ENCODE peak calls at places on chromosomes 6 and 20, in five cellular contexts. H is HepG2, F is H1, C is HCT116, W is SK-N-SH. A is an unnamed sample.

GRCh38 chr6:38489951-38490350 is 149.8 kb downstream of the BTBD9 start:
- DNase-seq in H (no peak), F (no peak), C (no peak), W (no peak), A (no peak)

GRCh38 chr6:150297327-150298028 is 71.3 kb upstream of the IYD start:
- DNase-seq in H (no peak), F (no peak), C (no peak), W (no peak), A (no peak)

GRCh38 chr6:150267686-150268561 is 100.9 kb upstream of the IYD start:
- DNase-seq in H (no peak), F (no peak), C (no peak), W (no peak), A (no peak)

GRCh38 chr6:125477849-125478248 is 176.1 kb upstream of the HDDC2 start:
- DNase-seq in H (no peak), F (no peak), C (no peak), W (no peak), A (no peak)

GRCh38 chr6:73032586-73032985 is 192.7 kb downstream of the KHDC1L start:
- DNase-seq in H (no peak), F (no peak), C (peak), W (no peak), A (no peak)

GRCh38 chr20:41697861-41698559 is 79.8 kb upstream of the CHD6 start:
- DNase-seq in H (peak), F (no peak), C (no peak), W (peak), A (no peak)

GRCh38 chr6:1363298-1363697 is 26.1 kb upstream of the FOXF2 start:
- DNase-seq in H (no peak), F (no peak), C (no peak), W (no peak), A (no peak)

GRCh38 chr20:49787371-49788357 is 25.0 kb upstream of the SLC9A8 start:
- DNase-seq in H (no peak), F (no peak), C (no peak), W (no peak), A (no peak)

GRCh38 chr6:160974304-160974771 is 17.2 kb upstream of the MAP3K4 start:
- DNase-seq in H (no peak), F (no peak), C (no peak), W (no peak), A (no peak)

GRCh38 chr20:41181567-41181966 is 44.2 kb downstream of the PLCG1 start:
- DNase-seq in H (no peak), F (peak), C (no peak), W (no peak), A (no peak)

GRCh38 chr6:89618026-89618425 is 20.5 kb downstream of the LYRM2 start:
- DNase-seq in H (no peak), F (peak), C (no peak), W (no peak), A (no peak)

GRCh38 chr6:11161031-11161966 is 49.8 kb upstream of the ERVFRD-1 start:
- DNase-seq in H (peak), F (no peak), C (no peak), W (no peak), A (no peak)

GRCh38 chr6:78570044-78570443 is 297.3 kb upstream of the IRAK1BP1 start:
- DNase-seq in H (no peak), F (peak), C (no peak), W (no peak), A (peak)

GRCh38 chr6:46583081-46583480 is 69.5 kb downstream of the CYP39A1 start:
- DNase-seq in H (no peak), F (no peak), C (no peak), W (no peak), A (no peak)

GRCh38 chr6:107331409-107332386 is 127.7 kb downstream of the PDSS2 start:
- DNase-seq in H (peak), F (no peak), C (no peak), W (no peak), A (no peak)

GRCh38 chr20:61442075-61442670 is 190.1 kb downstream of the CDH4 start:
- DNase-seq in H (no peak), F (no peak), C (no peak), W (no peak), A (no peak)

GRCh38 chr6:408599-409102 is 17.1 kb downstream of the IRF4 start:
- DNase-seq in H (peak), F (no peak), C (peak), W (peak), A (no peak)

GRCh38 chr20:47016068-47016664 is 121.5 kb downstream of the EYA2 start:
- DNase-seq in H (no peak), F (no peak), C (no peak), W (no peak), A (no peak)

GRCh38 chr6:13098808-13099570 is 229.3 kb downstream of the TBC1D7 start:
- DNase-seq in H (no peak), F (no peak), C (no peak), W (no peak), A (no peak)

GRCh38 chr20:32114305-32114960 is 4.9 kb downstream of the TM9SF4 start:
- DNase-seq in H (no peak), F (no peak), C (no peak), W (peak), A (no peak)

GRCh38 chr20:32559753-32560380 is 25.3 kb downstream of the NOL4L start:
- DNase-seq in H (no peak), F (no peak), C (no peak), W (peak), A (no peak)

GRCh38 chr6:25831532-25832306 is at the start of gene SLC17A1:
- DNase-seq in H (peak), F (no peak), C (no peak), W (no peak), A (no peak)

GRCh38 chr6:63236398-63236817 is 25.1 kb downstream of the FKBP1C start:
- DNase-seq in H (no peak), F (no peak), C (no peak), W (no peak), A (no peak)

GRCh38 chr6:52517502-52518278 is 59.2 kb downstream of the TRAM2 start:
- DNase-seq in H (peak), F (peak), C (peak), W (peak), A (peak)

GRCh38 chr6:26044140-26045045 is 42.8 kb upstream of the HFE start:
- DNase-seq in H (peak), F (no peak), C (no peak), W (no peak), A (no peak)

GRCh38 chr20:22333885-22334545 is 250.4 kb downstream of the FOXA2 start:
- DNase-seq in H (peak), F (peak), C (peak), W (peak), A (peak)

GRCh38 chr6:82959385-82959941 is 106.2 kb downstream of the UBE3D start:
- DNase-seq in H (no peak), F (peak), C (no peak), W (no peak), A (peak)

GRCh38 chr6:108874470-108875160 is 26.4 kb downstream of the ARMC2 start:
- DNase-seq in H (no peak), F (no peak), C (no peak), W (no peak), A (no peak)

GRCh38 chr6:12482386-12482785 is 192.2 kb downstream of the EDN1 start:
- DNase-seq in H (no peak), F (no peak), C (no peak), W (no peak), A (no peak)

GRCh38 chr6:169866668-169867521 is 115.5 kb downstream of the ERMARD start:
- DNase-seq in H (no peak), F (peak), C (no peak), W (no peak), A (no peak)

GRCh38 chr20:11921326-11921725 is 3.6 kb downstream of the BTBD3 start:
- DNase-seq in H (no peak), F (no peak), C (no peak), W (no peak), A (no peak)

GRCh38 chr6:33896391-33897192 is 92.8 kb upstream of the MLN start:
- DNase-seq in H (no peak), F (no peak), C (no peak), W (no peak), A (no peak)

GRCh38 chr20:46027245-46027853 is 1.7 kb upstream of the SLC12A5 start:
- DNase-seq in H (peak), F (peak), C (no peak), W (no peak), A (no peak)

GRCh38 chr6:26365633-26365995 is 616 bp downstream of the BTN3A2 start:
- DNase-seq in H (no peak), F (no peak), C (no peak), W (no peak), A (no peak)

GRCh38 chr6:49453221-49453620 is 9.8 kb downstream of the MMUT start:
- DNase-seq in H (peak), F (no peak), C (no peak), W (no peak), A (no peak)

GRCh38 chr6:78347191-78347916 is 520.0 kb upstream of the IRAK1BP1 start:
- DNase-seq in H (no peak), F (no peak), C (no peak), W (no peak), A (no peak)

GRCh38 chr6:168201383-168201782 is 118.2 kb downstream of the DACT2 start:
- DNase-seq in H (peak), F (no peak), C (no peak), W (no peak), A (no peak)

GRCh38 chr20:4490045-4490444 is 231.7 kb upstream of the PRND start:
- DNase-seq in H (no peak), F (no peak), C (no peak), W (no peak), A (no peak)

GRCh38 chr6:35139924-35140524 is 1.1 kb downstream of the TCP11 start:
- DNase-seq in H (peak), F (peak), C (peak), W (peak), A (peak)

GRCh38 chr6:165266236-165267025 is 43.0 kb downstream of the C6orf118 start:
- DNase-seq in H (no peak), F (no peak), C (no peak), W (no peak), A (no peak)

GRCh38 chr6:111585969-111586315 is 19.7 kb downstream of the TRAF3IP2 start:
- DNase-seq in H (no peak), F (no peak), C (no peak), W (no peak), A (no peak)

GRCh38 chr6:111585241-111585968 is 20.3 kb downstream of the TRAF3IP2 start:
- DNase-seq in H (no peak), F (no peak), C (no peak), W (no peak), A (no peak)

GRCh38 chr6:111583221-111583620 is 22.5 kb downstream of the TRAF3IP2 start:
- DNase-seq in H (no peak), F (no peak), C (no peak), W (no peak), A (no peak)

GRCh38 chr6:111581957-111582356 is 23.7 kb downstream of the TRAF3IP2 start:
- DNase-seq in H (no peak), F (no peak), C (no peak), W (no peak), A (no peak)

DNA sequence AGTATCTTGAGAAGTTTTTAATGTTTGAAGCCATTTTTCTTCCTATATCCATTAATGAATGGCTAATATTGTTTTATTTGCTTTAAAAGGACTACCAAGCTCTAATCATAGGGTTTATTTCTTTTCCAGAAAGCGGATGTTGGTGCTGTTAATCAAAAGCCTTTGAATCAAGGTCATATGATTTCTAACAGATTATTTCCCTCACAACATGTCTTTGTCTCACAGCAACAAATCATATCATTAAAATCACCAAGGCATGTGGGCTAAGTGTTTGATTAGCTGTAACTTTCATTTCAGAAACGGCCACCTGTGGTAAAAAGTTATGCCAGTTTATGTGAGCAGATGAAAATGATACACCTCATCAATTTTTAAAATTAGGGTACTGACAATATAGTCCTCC is 21.7 kb downstream of the TRAF3IP2 start:
- DNase-seq in H (no peak), F (no peak), C (no peak), W (no peak), A (no peak)
- TF ChIP-seq YY1 in H (no peak), F (no peak), C (no peak), W (no peak), A (no peak)

DNA sequence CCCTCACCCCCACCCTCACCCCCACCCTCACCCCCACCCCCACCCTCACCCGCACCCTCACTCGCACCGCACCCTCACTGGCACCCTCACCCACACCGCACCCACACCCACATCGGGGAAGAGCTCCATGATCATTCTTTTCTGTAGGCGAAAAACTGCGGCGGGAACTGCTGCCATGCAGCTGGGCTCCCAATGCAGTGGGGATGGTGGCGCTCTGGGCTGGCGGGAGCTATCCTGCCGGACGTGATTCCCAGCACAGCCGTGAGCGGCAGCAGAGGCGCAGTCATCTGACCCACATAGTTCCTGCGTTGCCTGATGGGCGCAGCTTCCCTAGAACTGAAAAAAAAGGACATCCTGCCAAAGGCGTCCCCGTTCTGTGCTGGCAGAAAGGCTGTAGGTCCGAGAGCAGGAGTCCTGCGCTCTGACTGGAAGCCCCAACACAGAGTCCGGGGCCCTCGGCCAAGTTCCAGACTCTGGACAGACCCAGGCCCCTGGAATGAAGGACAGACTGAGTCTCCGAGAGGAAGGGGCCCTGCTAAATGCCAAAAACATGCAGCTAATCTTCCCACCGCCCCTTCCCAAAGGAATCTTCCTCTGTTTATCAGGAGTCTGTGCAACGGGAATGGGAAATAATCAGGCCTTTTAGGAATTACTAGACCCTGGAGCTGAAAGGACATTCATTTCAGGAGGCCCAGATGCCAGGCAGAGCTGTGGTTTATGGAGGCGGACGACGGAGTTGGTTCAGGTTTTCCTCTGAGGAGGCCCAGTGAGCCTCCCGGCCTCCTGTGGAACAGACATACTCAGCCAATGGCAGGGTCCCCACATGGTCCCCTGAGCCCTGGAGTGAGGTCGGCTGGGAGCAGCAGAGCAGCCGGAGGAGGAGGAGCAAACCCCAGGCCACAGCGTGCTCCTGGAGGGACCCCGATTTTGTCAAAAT is 14.1 kb upstream of the TCFL5 start:
- DNase-seq in H (peak), F (no peak), C (peak), W (peak), A (no peak)
- H3K9ac ChIP-seq in H (peak), F (no peak), C (peak), W (peak), A (peak)

DNA sequence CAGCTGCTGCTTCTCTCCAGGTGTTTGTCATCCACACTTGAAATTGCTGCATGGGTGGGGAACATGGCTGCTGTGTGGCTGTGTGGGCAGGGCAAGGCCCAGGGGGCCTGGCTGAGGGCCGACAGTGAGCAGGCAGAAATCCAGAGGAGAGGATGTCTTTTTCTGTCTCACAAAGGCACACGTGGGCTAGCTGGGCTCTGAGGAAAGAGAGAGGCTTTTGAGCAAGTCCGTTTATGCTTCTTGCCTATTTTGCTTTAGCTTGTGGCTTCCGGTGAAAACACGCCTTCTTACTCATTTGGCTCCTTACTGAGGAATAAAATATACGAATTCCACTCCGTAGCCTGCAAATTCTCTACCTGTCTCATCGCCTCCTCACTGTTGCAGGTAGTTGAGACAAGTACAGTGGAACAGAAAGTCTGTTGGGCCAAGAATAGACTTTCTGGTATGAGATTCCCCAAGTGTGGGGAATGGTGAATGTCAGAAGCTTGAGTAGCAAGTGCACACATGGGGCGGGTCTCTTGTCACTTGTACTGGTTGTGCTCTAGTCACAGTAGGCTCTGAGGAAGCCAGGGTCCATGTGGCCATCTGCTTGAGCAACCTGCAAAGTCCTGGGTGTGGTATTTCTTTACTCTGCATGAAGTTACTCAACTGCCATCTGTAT is 28.4 kb downstream of the WRNIP1 start:
- DNase-seq in H (no peak), F (no peak), C (no peak), W (no peak), A (no peak)
- TF ChIP-seq YY1 in H (no peak), F (no peak), C (no peak), W (no peak), A (no peak)

GRCh38 chr6:80517525-80517924 is 411.1 kb downstream of the BCKDHB start:
- DNase-seq in H (no peak), F (no peak), C (no peak), W (no peak), A (no peak)

GRCh38 chr6:80522556-80522955 is 416.1 kb downstream of the BCKDHB start:
- DNase-seq in H (no peak), F (no peak), C (no peak), W (no peak), A (no peak)

GRCh38 chr6:80523531-80523970 is 417.1 kb downstream of the BCKDHB start:
- DNase-seq in H (no peak), F (peak), C (no peak), W (no peak), A (peak)

GRCh38 chr6:80523029-80523428 is 416.6 kb downstream of the BCKDHB start:
- DNase-seq in H (no peak), F (no peak), C (no peak), W (no peak), A (no peak)

GRCh38 chr6:80520195-80520594 is 413.7 kb downstream of the BCKDHB start:
- DNase-seq in H (no peak), F (no peak), C (no peak), W (no peak), A (no peak)
- H3K9ac ChIP-seq in H (no peak), F (no peak), C (no peak), W (no peak), A (no peak)

GRCh38 chr6:3382399-3383279 is 74.2 kb downstream of the SLC22A23 start:
- DNase-seq in H (peak), F (no peak), C (peak), W (no peak), A (no peak)
- TF ChIP-seq YY1 in H (no peak), F (no peak), C (peak), W (no peak), A (no peak)

GRCh38 chr20:651713-652610 is 1.0 kb downstream of the SRXN1 start:
- DNase-seq in H (no peak), F (no peak), C (no peak), W (no peak), A (no peak)

GRCh38 chr20:653110-653589 is at the start of gene SRXN1:
- DNase-seq in H (peak), F (peak), C (peak), W (peak), A (peak)

GRCh38 chr20:650954-651353 is 2.0 kb downstream of the SRXN1 start:
- DNase-seq in H (no peak), F (no peak), C (no peak), W (no peak), A (no peak)

GRCh38 chr20:653590-654426 is 808 bp upstream of the SRXN1 start:
- DNase-seq in H (peak), F (no peak), C (no peak), W (no peak), A (no peak)

DNA sequence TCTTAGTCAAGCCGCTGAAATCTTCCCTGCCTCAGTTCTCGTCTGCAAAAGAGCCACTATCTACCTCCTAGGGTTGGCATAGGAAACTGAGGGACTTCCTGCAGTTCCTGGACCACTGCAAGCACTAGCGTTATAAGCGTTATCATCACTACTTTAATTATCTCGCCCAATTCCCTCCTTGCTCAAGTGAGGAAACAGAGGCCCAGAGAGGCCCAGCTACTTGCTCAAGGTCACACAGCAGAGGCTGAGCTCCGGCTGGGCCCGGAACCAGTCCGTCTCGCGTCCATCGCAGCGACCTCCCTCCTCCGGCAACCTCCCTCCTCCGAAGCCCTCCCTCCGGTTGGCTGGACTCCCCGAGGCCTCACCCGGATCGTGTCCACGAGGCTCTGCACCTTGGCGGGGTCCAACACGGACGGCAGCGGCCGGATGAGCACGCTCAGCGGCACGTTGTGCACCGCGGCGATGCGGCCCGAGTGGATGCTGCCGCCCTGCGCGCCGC is 340 bp downstream of the SRXN1 start:
- DNase-seq in H (no peak), F (no peak), C (no peak), W (no peak), A (no peak)
- H3K9ac ChIP-seq in H (peak), F (peak), C (peak), W (peak), A (peak)

GRCh38 chr6:134299236-134299635 is 18.7 kb downstream of the SGK1 start:
- DNase-seq in H (peak), F (no peak), C (no peak), W (no peak), A (no peak)
- TF ChIP-seq YY1 in H (no peak), F (no peak), C (no peak), W (no peak), A (no peak)